ENCODE peak calls at places on chromosomes 6 and 20, in four cellular contexts. Q is IMR-90, L is H1, Z is H9. B is an unnamed sample.

GRCh38 chr6:83883240-83883639 is 23.8 kb downstream of the CYB5R4 start:
- DNase-seq in Q (no peak), L (no peak), Z (no peak), B (no peak)

GRCh38 chr20:59043698-59044097 is 1.1 kb upstream of the PRELID3B start:
- DNase-seq in Q (no peak), L (no peak), Z (no peak), B (no peak)

GRCh38 chr6:1388081-1388926 is 1.1 kb upstream of the FOXF2 start:
- DNase-seq in Q (peak; percentile 53), L (no peak), Z (peak; percentile 56), B (no peak)

GRCh38 chr6:17986656-17987575 is 519 bp downstream of the KIF13A start:
- DNase-seq in Q (peak; percentile 39), L (no peak), Z (peak; percentile 67), B (peak; percentile 83)

GRCh38 chr6:112690497-112691202 is 343.5 kb downstream of the RFPL4B start:
- DNase-seq in Q (peak; percentile 64), L (no peak), Z (no peak), B (peak; percentile 13)

GRCh38 chr6:136783495-136784270 is 8.6 kb downstream of the MAP3K5 start:
- DNase-seq in Q (no peak), L (no peak), Z (no peak), B (no peak)

GRCh38 chr20:37749620-37750403 is 56.0 kb downstream of the CTNNBL1 start:
- DNase-seq in Q (peak; percentile 35), L (no peak), Z (no peak), B (no peak)

GRCh38 chr6:169253341-169253740 is 305 bp downstream of the THBS2 start:
- DNase-seq in Q (no peak), L (no peak), Z (no peak), B (no peak)

GRCh38 chr6:40950986-40951730 is 87.9 kb downstream of the UNC5CL start:
- DNase-seq in Q (peak; percentile 41), L (no peak), Z (no peak), B (peak; percentile 81)

GRCh38 chr6:35065870-35066269 is 75.3 kb downstream of the TCP11 start:
- DNase-seq in Q (no peak), L (no peak), Z (no peak), B (no peak)

GRCh38 chr6:72857791-72858190 is 235.9 kb downstream of the KCNQ5 start:
- DNase-seq in Q (peak; percentile 59), L (no peak), Z (no peak), B (peak; percentile 8)

GRCh38 chr6:41427642-41428401 is 92.4 kb downstream of the NCR2 start:
- DNase-seq in Q (no peak), L (peak; percentile 73), Z (peak; percentile 82), B (peak; percentile 41)

GRCh38 chr20:59743767-59744485 is 139.6 kb downstream of the PHACTR3 start:
- DNase-seq in Q (no peak), L (no peak), Z (peak; percentile 83), B (peak; percentile 34)

GRCh38 chr6:167031082-167031709 is 32.0 kb downstream of the CEP43 start:
- DNase-seq in Q (peak; percentile 20), L (no peak), Z (no peak), B (no peak)

GRCh38 chr6:166314454-166314853 is 6.3 kb upstream of the PRR18 start:
- DNase-seq in Q (no peak), L (no peak), Z (no peak), B (no peak)

GRCh38 chr20:15951711-15952110 is 621.5 kb downstream of the KIF16B start:
- DNase-seq in Q (no peak), L (no peak), Z (no peak), B (no peak)

GRCh38 chr6:33199687-33200233 is 705 bp downstream of the RXRB start:
- DNase-seq in Q (peak; percentile 35), L (peak; percentile 73), Z (peak; percentile 91), B (peak; percentile 95)

GRCh38 chr6:149223934-149224333 is 93.6 kb upstream of the TAB2 start:
- DNase-seq in Q (no peak), L (no peak), Z (no peak), B (no peak)

GRCh38 chr6:28922841-28923317 is 906 bp downstream of the TRIM27 start:
- DNase-seq in Q (peak; percentile 31), L (no peak), Z (no peak), B (peak; percentile 50)

GRCh38 chr6:133971861-133972260 is 18.8 kb downstream of the TBPL1 start:
- DNase-seq in Q (peak; percentile 36), L (no peak), Z (no peak), B (no peak)

GRCh38 chr6:169623975-169624374 is 77.9 kb downstream of the WDR27 start:
- DNase-seq in Q (no peak), L (no peak), Z (no peak), B (no peak)

GRCh38 chr20:31663838-31664695 is 26.4 kb downstream of the COX4I2 start:
- DNase-seq in Q (no peak), L (no peak), Z (no peak), B (peak; percentile 69)

GRCh38 chr6:48560408-48560807 is 449.4 kb upstream of the PTCHD4 start:
- DNase-seq in Q (peak; percentile 22), L (no peak), Z (no peak), B (peak; percentile 38)

GRCh38 chr20:20373046-20373706 is 5.3 kb downstream of the INSM1 start:
- DNase-seq in Q (peak; percentile 26), L (no peak), Z (no peak), B (no peak)

GRCh38 chr6:75275067-75275466 is 9.5 kb downstream of the TMEM30A start:
- DNase-seq in Q (peak; percentile 97), L (no peak), Z (no peak), B (no peak)

GRCh38 chr6:134063966-134064445 is 11.6 kb upstream of the SLC2A12 start:
- DNase-seq in Q (peak; percentile 85), L (no peak), Z (peak; percentile 74), B (peak; percentile 86)

GRCh38 chr20:50113420-50114224 is 672 bp upstream of the UBE2V1 start:
- DNase-seq in Q (no peak), L (no peak), Z (no peak), B (no peak)

GRCh38 chr20:46126440-46127056 is 8.4 kb downstream of the CD40 start:
- DNase-seq in Q (no peak), L (no peak), Z (no peak), B (no peak)

GRCh38 chr6:119172813-119173212 is 94.3 kb upstream of the FAM184A start:
- DNase-seq in Q (peak; percentile 13), L (no peak), Z (no peak), B (no peak)

GRCh38 chr20:47921306-47922279 is 136.3 kb upstream of the SULF2 start:
- DNase-seq in Q (no peak), L (no peak), Z (no peak), B (no peak)

GRCh38 chr20:38985060-38985459 is 22.9 kb downstream of the DHX35 start:
- DNase-seq in Q (no peak), L (no peak), Z (no peak), B (no peak)

GRCh38 chr20:58019027-58019849 is 209.2 kb downstream of the ANKRD60 start:
- DNase-seq in Q (peak; percentile 12), L (no peak), Z (peak; percentile 24), B (no peak)

GRCh38 chr6:5782783-5783567 is 223.8 kb downstream of the NRN1 start:
- DNase-seq in Q (peak; percentile 22), L (no peak), Z (no peak), B (no peak)

GRCh38 chr6:169918954-169919549 is 167.6 kb downstream of the ERMARD start:
- DNase-seq in Q (no peak), L (no peak), Z (no peak), B (no peak)

GRCh38 chr6:10248378-10248843 is 166.5 kb downstream of the TFAP2A start:
- DNase-seq in Q (peak; percentile 2), L (no peak), Z (peak; percentile 30), B (peak; percentile 67)

GRCh38 chr6:13413906-13414555 is 73.4 kb downstream of the GFOD1 start:
- DNase-seq in Q (peak; percentile 34), L (no peak), Z (no peak), B (no peak)

GRCh38 chr6:81759782-81760181 is 7.3 kb upstream of the TENT5A start:
- DNase-seq in Q (peak; percentile 55), L (no peak), Z (no peak), B (no peak)

DNA sequence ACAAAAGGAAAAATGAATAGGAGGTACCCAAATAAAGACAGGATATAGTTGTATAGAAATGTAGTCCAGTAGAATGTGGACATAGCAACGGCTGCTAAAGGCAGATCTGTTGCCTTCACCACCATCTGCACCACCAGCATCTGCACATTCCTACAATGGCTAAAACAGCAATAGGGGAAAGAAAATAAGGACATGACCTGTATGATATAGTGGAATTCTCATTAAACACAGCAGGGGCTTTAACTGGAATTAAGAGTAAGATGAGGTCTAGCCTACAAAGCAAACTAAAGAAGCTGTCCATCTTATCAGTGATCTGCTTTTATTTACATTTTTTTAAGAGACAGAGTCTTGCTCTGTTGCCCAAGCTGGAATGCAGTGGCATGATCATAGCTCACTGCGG is 26.8 kb upstream of the SCAF8 start:
- DNase-seq in Q (no peak), L (no peak), Z (no peak), B (no peak)
- H4K5ac ChIP-seq in Q (no peak overlapping the region), L (no peak overlapping the region), Z (no peak overlapping the region), B (no peak overlapping the region)

DNA sequence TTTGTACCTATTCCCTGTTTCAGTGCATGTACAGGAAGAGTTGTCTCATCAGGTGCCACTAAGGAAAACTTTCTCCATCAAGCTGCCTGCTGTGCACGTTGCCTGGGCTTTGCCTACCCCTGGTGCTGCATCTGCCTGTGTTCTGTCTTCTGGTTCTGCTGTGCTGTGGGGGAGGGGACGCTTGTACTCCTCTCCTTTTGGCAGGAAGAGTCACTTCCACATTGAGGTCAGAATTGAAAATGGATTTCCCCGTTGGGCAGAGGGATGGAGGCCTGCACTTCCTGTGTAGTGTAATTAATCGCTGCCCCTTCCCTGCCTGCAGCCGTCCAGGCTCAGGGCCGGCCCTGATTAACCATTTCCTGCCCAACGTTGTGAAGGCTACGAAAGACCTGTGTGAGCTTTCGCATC is 153.3 kb downstream of the SCML4 start:
- DNase-seq in Q (peak; percentile 67), L (no peak), Z (no peak), B (peak; percentile 64)
- H4K5ac ChIP-seq in Q (peak overlapping the region; percentile 46), L (peak overlapping the region; percentile 49), Z (no peak overlapping the region), B (no peak overlapping the region)

GRCh38 chr20:44170796-44171410 is 16.1 kb downstream of the JPH2 start:
- DNase-seq in Q (no peak), L (no peak), Z (no peak), B (no peak)

GRCh38 chr20:44166008-44166407 is 21.0 kb downstream of the JPH2 start:
- DNase-seq in Q (peak; percentile 36), L (no peak), Z (no peak), B (no peak)

GRCh38 chr20:44166477-44166876 is 20.5 kb downstream of the JPH2 start:
- DNase-seq in Q (peak; percentile 12), L (no peak), Z (no peak), B (peak; percentile 50)

GRCh38 chr20:44171775-44172571 is 15.0 kb downstream of the JPH2 start:
- DNase-seq in Q (no peak), L (no peak), Z (no peak), B (no peak)

DNA sequence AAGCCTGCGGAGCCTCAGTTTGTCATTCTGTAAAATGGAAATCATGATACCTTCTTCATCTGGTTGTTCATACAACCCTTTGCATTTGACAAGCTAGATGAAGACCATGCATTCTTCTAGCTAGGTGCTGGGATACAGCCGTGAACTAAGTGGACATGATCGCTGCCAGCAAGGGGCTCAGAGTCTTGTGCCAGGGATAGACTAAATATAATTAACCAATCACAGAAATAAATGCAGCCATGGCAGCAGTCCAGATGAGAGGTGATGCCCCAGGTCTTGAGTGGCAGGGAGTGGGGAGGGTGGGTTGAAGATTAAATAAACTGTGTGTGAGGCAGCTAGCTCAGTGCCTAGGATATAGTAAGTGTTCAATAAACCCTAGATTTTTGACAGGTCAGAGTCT is 19.3 kb downstream of the JPH2 start:
- DNase-seq in Q (no peak), L (no peak), Z (no peak), B (no peak)
- H4K5ac ChIP-seq in Q (no peak overlapping the region), L (no peak overlapping the region), Z (no peak overlapping the region), B (no peak overlapping the region)

GRCh38 chr6:96917098-96917497 is 7.4 kb upstream of the KLHL32 start:
- DNase-seq in Q (no peak), L (no peak), Z (no peak), B (no peak)
- H4K5ac ChIP-seq in Q (no peak overlapping the region), L (no peak overlapping the region), Z (no peak overlapping the region), B (no peak overlapping the region)

B was measured in mesendoderm.